ENCODE peak calls at places on chromosomes 11 and 22, in six cellular contexts. J is CD8-positive, alpha-beta memory T cell; F is T-cell; I is foreskin keratinocyte; H is AG04450; S is CD8-positive, alpha-beta T cell. P is an unnamed sample.
A peak's percentile ranks its signal among the peaks of the same experiment; 100 is the strongest.

GRCh38 chr11:77047007-77047927 is 13.1 kb downstream of the B3GNT6 start:
- DNase-seq in J (peak; percentile 92), F (peak; percentile 84), I (peak; percentile 74), H (peak; percentile 79), S (peak; percentile 80), P (peak; percentile 93)

GRCh38 chr11:111347002-111347722 is 31.9 kb downstream of the POU2AF1 start:
- DNase-seq in J (no peak), F (no peak), I (no peak), H (no peak), S (no peak), P (no peak)

GRCh38 chr11:125569913-125570621 is 790 bp downstream of the EI24 start:
- DNase-seq in J (no peak), F (no peak), I (no peak), H (no peak), S (no peak), P (peak; percentile 58)

GRCh38 chr11:12288212-12288933 is 89.0 kb upstream of the PARVA start:
- DNase-seq in J (peak; percentile 29), F (peak; percentile 24), I (no peak), H (peak; percentile 87), S (peak; percentile 59), P (peak; percentile 49)

GRCh38 chr11:73168925-73169579 is 26.9 kb upstream of the FCHSD2 start:
- DNase-seq in J (no peak), F (no peak), I (no peak), H (no peak), S (no peak), P (no peak)

GRCh38 chr11:9708544-9708943 is 44.7 kb downstream of the SWAP70 start:
- DNase-seq in J (no peak), F (no peak), I (no peak), H (no peak), S (no peak), P (no peak)

GRCh38 chr11:72720806-72721205 is 31.4 kb downstream of the ARAP1 start:
- DNase-seq in J (no peak), F (no peak), I (no peak), H (no peak), S (no peak), P (no peak)

GRCh38 chr22:22074634-22075381 is 92.2 kb upstream of the TOP3B start:
- DNase-seq in J (no peak), F (no peak), I (no peak), H (no peak), S (no peak), P (no peak)

GRCh38 chr22:31193092-31193491 is 19.0 kb upstream of the LIMK2 start:
- DNase-seq in J (no peak), F (no peak), I (no peak), H (no peak), S (no peak), P (no peak)

GRCh38 chr11:90874281-90874680 is 651.4 kb upstream of the CHORDC1 start:
- DNase-seq in J (no peak), F (no peak), I (peak; percentile 60), H (no peak), S (no peak), P (no peak)

GRCh38 chr22:49951986-49952896 is 8.3 kb upstream of the PIM3 start:
- DNase-seq in J (no peak), F (no peak), I (peak; percentile 78), H (peak; percentile 69), S (no peak), P (no peak)

GRCh38 chr11:61693897-61694840 is 14.0 kb downstream of the DAGLA start:
- DNase-seq in J (no peak), F (no peak), I (no peak), H (no peak), S (no peak), P (no peak)

GRCh38 chr11:102179366-102179765 is 69.1 kb downstream of the YAP1 start:
- DNase-seq in J (no peak), F (no peak), I (no peak), H (no peak), S (no peak), P (no peak)

GRCh38 chr22:49853981-49854791 is 542 bp downstream of the ZBED4 start:
- DNase-seq in J (peak; percentile 49), F (no peak), I (no peak), H (no peak), S (no peak), P (peak; percentile 39)

GRCh38 chr11:10109836-10110235 is 184.2 kb downstream of the SBF2 start:
- DNase-seq in J (no peak), F (no peak), I (no peak), H (peak; percentile 67), S (no peak), P (no peak)

GRCh38 chr11:121904148-121904547 is 211.9 kb downstream of the BLID start:
- DNase-seq in J (no peak), F (no peak), I (no peak), H (no peak), S (no peak), P (no peak)

GRCh38 chr11:60334005-60334620 is 7.1 kb downstream of the MS4A6E start:
- DNase-seq in J (peak; percentile 25), F (peak; percentile 23), I (peak; percentile 10), H (no peak), S (peak; percentile 63), P (peak; percentile 65)

GRCh38 chr11:117130879-117131278 is 13.2 kb upstream of the PAFAH1B2 start:
- DNase-seq in J (no peak), F (no peak), I (no peak), H (no peak), S (no peak), P (no peak)

GRCh38 chr11:88352139-88352538 is 14.6 kb upstream of the CTSC start:
- DNase-seq in J (no peak), F (no peak), I (no peak), H (no peak), S (no peak), P (no peak)

GRCh38 chr11:108483163-108483562 is 15.0 kb downstream of the POGLUT3 start:
- DNase-seq in J (no peak), F (no peak), I (no peak), H (no peak), S (no peak), P (no peak)

GRCh38 chr11:1224491-1225385 is 1.9 kb downstream of the MUC5B start:
- DNase-seq in J (no peak), F (no peak), I (no peak), H (no peak), S (no peak), P (no peak)

GRCh38 chr11:2300290-2300935 is 1.3 kb downstream of the C11orf21 start:
- DNase-seq in J (peak; percentile 60), F (no peak), I (no peak), H (no peak), S (peak; percentile 76), P (peak; percentile 17)

GRCh38 chr22:50578776-50579310 is 616 bp upstream of the CPT1B start:
- DNase-seq in J (no peak), F (no peak), I (no peak), H (no peak), S (no peak), P (no peak)

GRCh38 chr22:22883090-22883727 is 4.4 kb upstream of the IGLL5 start:
- DNase-seq in J (no peak), F (no peak), I (no peak), H (no peak), S (no peak), P (no peak)

GRCh38 chr11:3225159-3225758 is 6.6 kb upstream of the MRGPRG start:
- DNase-seq in J (no peak), F (no peak), I (no peak), H (no peak), S (no peak), P (no peak)

GRCh38 chr11:65489706-65490310 is 9.0 kb upstream of the MALAT1 start:
- DNase-seq in J (no peak), F (no peak), I (no peak), H (no peak), S (no peak), P (no peak)

GRCh38 chr22:40055143-40055926 is 60.6 kb downstream of the FAM83F start:
- DNase-seq in J (peak; percentile 37), F (peak; percentile 6), I (no peak), H (no peak), S (no peak), P (peak; percentile 92)

GRCh38 chr11:17743808-17744119 is 9.2 kb downstream of the KCNC1 start:
- DNase-seq in J (no peak), F (no peak), I (no peak), H (peak; percentile 23), S (no peak), P (no peak)

GRCh38 chr22:49372530-49373288 is 455.0 kb downstream of the BRD1 start:
- DNase-seq in J (no peak), F (no peak), I (no peak), H (no peak), S (peak; percentile 36), P (no peak)

GRCh38 chr22:37427128-37427710 is at the start of gene ELFN2:
- DNase-seq in J (no peak), F (no peak), I (no peak), H (no peak), S (no peak), P (no peak)

P was measured in CD4-positive, CD25-positive, alpha-beta regulatory T cell.